ENCODE peak calls at places on chromosomes 4 and X, in nine cellular contexts. One of them, this sample, is unnamed. For H3K4me1, the result is how much of the 10 kb centered on the place peaks cover.

GRCh38 chrX:11143931-11144678 is 33.0 kb downstream of the HCCS start:
- DNase-seq in effector memory CD4-positive, alpha-beta T cell: no peak
- DNase-seq in cardiac muscle cell: peak
- DNase-seq in right lobe of liver: no peak
- DNase-seq in suprapubic skin: no peak
- DNase-seq in mammary epithelial cell: peak
- DNase-seq in psoas muscle: no peak
- DNase-seq in left ventricle myocardium inferior: no peak
- DNase-seq in CD8-positive, alpha-beta memory T cell: peak
- DNase-seq in this sample: peak

GRCh38 chrX:20265726-20266681 is 705 bp downstream of the RPS6KA3 start:
- DNase-seq in effector memory CD4-positive, alpha-beta T cell: peak
- DNase-seq in cardiac muscle cell: peak
- DNase-seq in right lobe of liver: peak
- DNase-seq in suprapubic skin: peak
- DNase-seq in mammary epithelial cell: peak
- DNase-seq in psoas muscle: peak
- DNase-seq in left ventricle myocardium inferior: peak
- DNase-seq in CD8-positive, alpha-beta memory T cell: peak
- DNase-seq in this sample: peak

GRCh38 chr4:87624698-87625097 is 16.4 kb downstream of the DSPP start:
- DNase-seq in effector memory CD4-positive, alpha-beta T cell: no peak
- DNase-seq in cardiac muscle cell: no peak
- DNase-seq in right lobe of liver: no peak
- DNase-seq in suprapubic skin: no peak
- DNase-seq in mammary epithelial cell: no peak
- DNase-seq in psoas muscle: no peak
- DNase-seq in left ventricle myocardium inferior: no peak
- DNase-seq in CD8-positive, alpha-beta memory T cell: no peak
- DNase-seq in this sample: no peak

GRCh38 chr4:170027181-170027829 is 1.1 kb upstream of the MFAP3L start:
- DNase-seq in effector memory CD4-positive, alpha-beta T cell: peak
- DNase-seq in cardiac muscle cell: peak
- DNase-seq in right lobe of liver: peak
- DNase-seq in suprapubic skin: peak
- DNase-seq in mammary epithelial cell: peak
- DNase-seq in psoas muscle: peak
- DNase-seq in left ventricle myocardium inferior: peak
- DNase-seq in CD8-positive, alpha-beta memory T cell: peak
- DNase-seq in this sample: peak

GRCh38 chrX:71543316-71543715 is 10.4 kb downstream of the OGT start:
- DNase-seq in effector memory CD4-positive, alpha-beta T cell: no peak
- DNase-seq in cardiac muscle cell: no peak
- DNase-seq in right lobe of liver: no peak
- DNase-seq in suprapubic skin: no peak
- DNase-seq in mammary epithelial cell: peak
- DNase-seq in psoas muscle: no peak
- DNase-seq in left ventricle myocardium inferior: no peak
- DNase-seq in CD8-positive, alpha-beta memory T cell: no peak
- DNase-seq in this sample: no peak

GRCh38 chr4:21765810-21766407 is 182.7 kb downstream of the KCNIP4 start:
- DNase-seq in effector memory CD4-positive, alpha-beta T cell: no peak
- DNase-seq in cardiac muscle cell: peak
- DNase-seq in right lobe of liver: no peak
- DNase-seq in suprapubic skin: no peak
- DNase-seq in mammary epithelial cell: peak
- DNase-seq in psoas muscle: no peak
- DNase-seq in left ventricle myocardium inferior: no peak
- DNase-seq in CD8-positive, alpha-beta memory T cell: no peak
- DNase-seq in this sample: no peak

GRCh38 chr4:184355111-184355604 is 119.2 kb downstream of the IRF2 start:
- DNase-seq in effector memory CD4-positive, alpha-beta T cell: no peak
- DNase-seq in cardiac muscle cell: no peak
- DNase-seq in right lobe of liver: no peak
- DNase-seq in suprapubic skin: no peak
- DNase-seq in mammary epithelial cell: peak
- DNase-seq in psoas muscle: no peak
- DNase-seq in left ventricle myocardium inferior: no peak
- DNase-seq in CD8-positive, alpha-beta memory T cell: peak
- DNase-seq in this sample: peak

GRCh38 chrX:48493890-48494364 is 14.9 kb upstream of the PORCN start:
- DNase-seq in effector memory CD4-positive, alpha-beta T cell: no peak
- DNase-seq in cardiac muscle cell: peak
- DNase-seq in right lobe of liver: peak
- DNase-seq in suprapubic skin: no peak
- DNase-seq in mammary epithelial cell: no peak
- DNase-seq in psoas muscle: no peak
- DNase-seq in left ventricle myocardium inferior: no peak
- DNase-seq in CD8-positive, alpha-beta memory T cell: no peak
- DNase-seq in this sample: no peak

GRCh38 chr4:4388418-4388817 is 1.5 kb downstream of the NSG1 start:
- DNase-seq in effector memory CD4-positive, alpha-beta T cell: no peak
- DNase-seq in cardiac muscle cell: no peak
- DNase-seq in right lobe of liver: no peak
- DNase-seq in suprapubic skin: no peak
- DNase-seq in mammary epithelial cell: no peak
- DNase-seq in psoas muscle: no peak
- DNase-seq in left ventricle myocardium inferior: no peak
- DNase-seq in CD8-positive, alpha-beta memory T cell: no peak
- DNase-seq in this sample: no peak

GRCh38 chr4:154529737-154530136 is 20.5 kb downstream of the PLRG1 start:
- DNase-seq in effector memory CD4-positive, alpha-beta T cell: no peak
- DNase-seq in cardiac muscle cell: no peak
- DNase-seq in right lobe of liver: no peak
- DNase-seq in suprapubic skin: no peak
- DNase-seq in mammary epithelial cell: peak
- DNase-seq in psoas muscle: no peak
- DNase-seq in left ventricle myocardium inferior: no peak
- DNase-seq in CD8-positive, alpha-beta memory T cell: no peak
- DNase-seq in this sample: no peak

GRCh38 chrX:10479508-10479907 is 140.9 kb downstream of the MID1 start:
- DNase-seq in effector memory CD4-positive, alpha-beta T cell: no peak
- DNase-seq in cardiac muscle cell: no peak
- DNase-seq in right lobe of liver: no peak
- DNase-seq in suprapubic skin: no peak
- DNase-seq in mammary epithelial cell: no peak
- DNase-seq in psoas muscle: no peak
- DNase-seq in left ventricle myocardium inferior: no peak
- DNase-seq in CD8-positive, alpha-beta memory T cell: no peak
- DNase-seq in this sample: no peak

GRCh38 chr4:4317496-4318232 is 27.6 kb downstream of the ZBTB49 start:
- DNase-seq in effector memory CD4-positive, alpha-beta T cell: no peak
- DNase-seq in cardiac muscle cell: no peak
- DNase-seq in right lobe of liver: no peak
- DNase-seq in suprapubic skin: peak
- DNase-seq in mammary epithelial cell: no peak
- DNase-seq in psoas muscle: no peak
- DNase-seq in left ventricle myocardium inferior: no peak
- DNase-seq in CD8-positive, alpha-beta memory T cell: no peak
- DNase-seq in this sample: no peak

DNA sequence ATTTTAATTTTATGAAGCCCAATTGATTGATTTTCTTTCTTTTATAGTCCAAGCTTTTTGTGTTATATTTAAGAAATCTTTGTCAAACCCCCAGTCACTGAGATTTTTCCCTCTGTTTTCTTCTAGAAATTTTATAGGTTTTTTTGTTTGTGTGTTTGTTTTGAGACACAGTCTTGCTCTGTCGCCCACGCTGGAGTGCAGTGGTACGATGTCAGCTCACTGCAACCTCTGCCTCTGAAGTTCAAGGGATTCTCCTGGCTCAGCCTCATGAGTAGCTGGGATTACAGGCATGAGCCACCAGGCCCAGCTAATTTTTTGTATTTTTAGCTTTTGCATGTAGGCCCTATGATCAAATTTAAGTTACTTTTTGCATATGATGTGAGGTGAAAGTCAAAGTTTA is 20.9 kb upstream of the FBXW7 start:
- DNase-seq in effector memory CD4-positive, alpha-beta T cell: no peak
- DNase-seq in cardiac muscle cell: no peak
- DNase-seq in right lobe of liver: no peak
- DNase-seq in suprapubic skin: no peak
- DNase-seq in mammary epithelial cell: no peak
- DNase-seq in psoas muscle: no peak
- DNase-seq in left ventricle myocardium inferior: no peak
- DNase-seq in CD8-positive, alpha-beta memory T cell: no peak
- DNase-seq in this sample: no peak
- H3K4me1 ChIP-seq in effector memory CD4-positive, alpha-beta T cell: under half
- H3K4me1 ChIP-seq in cardiac muscle cell: under half
- H3K4me1 ChIP-seq in right lobe of liver: under half
- H3K4me1 ChIP-seq in suprapubic skin: under half
- H3K4me1 ChIP-seq in mammary epithelial cell: under half
- H3K4me1 ChIP-seq in psoas muscle: under half
- H3K4me1 ChIP-seq in left ventricle myocardium inferior: under half
- H3K4me1 ChIP-seq in CD8-positive, alpha-beta memory T cell: under half
- H3K4me1 ChIP-seq in this sample: under half

DNA sequence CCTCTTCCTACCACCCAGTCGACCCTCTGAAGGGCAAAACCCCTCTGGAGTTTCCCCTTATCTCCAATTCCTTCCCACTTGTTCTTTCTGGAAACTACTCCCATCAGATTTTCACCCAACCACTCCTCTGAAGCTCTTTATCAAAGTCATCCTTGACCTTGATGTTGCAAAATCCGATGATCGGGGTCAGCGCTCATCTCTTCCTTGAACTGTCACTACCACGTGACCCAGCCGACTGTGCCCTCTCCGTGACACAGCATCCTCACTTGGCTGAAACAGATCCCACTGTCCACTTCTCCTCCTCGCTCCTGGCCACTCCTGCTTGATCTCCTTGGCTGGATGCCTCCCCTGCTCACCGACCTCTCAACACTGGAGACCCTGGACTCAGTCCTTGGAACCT is 1.1 kb downstream of the CFAP99 start:
- DNase-seq in effector memory CD4-positive, alpha-beta T cell: no peak
- DNase-seq in cardiac muscle cell: no peak
- DNase-seq in right lobe of liver: no peak
- DNase-seq in suprapubic skin: no peak
- DNase-seq in mammary epithelial cell: no peak
- DNase-seq in psoas muscle: no peak
- DNase-seq in left ventricle myocardium inferior: no peak
- DNase-seq in CD8-positive, alpha-beta memory T cell: no peak
- DNase-seq in this sample: no peak
- H3K27ac ChIP-seq in effector memory CD4-positive, alpha-beta T cell: peak
- H3K27ac ChIP-seq in cardiac muscle cell: no peak
- H3K27ac ChIP-seq in right lobe of liver: no peak
- H3K27ac ChIP-seq in suprapubic skin: no peak
- H3K27ac ChIP-seq in mammary epithelial cell: no peak
- H3K27ac ChIP-seq in psoas muscle: no peak
- H3K27ac ChIP-seq in left ventricle myocardium inferior: no peak
- H3K27ac ChIP-seq in CD8-positive, alpha-beta memory T cell: no peak
- H3K27ac ChIP-seq in this sample: no peak

GRCh38 chr4:66923081-66923865 is 622.0 kb downstream of the CENPC start:
- DNase-seq in effector memory CD4-positive, alpha-beta T cell: no peak
- DNase-seq in cardiac muscle cell: no peak
- DNase-seq in right lobe of liver: no peak
- DNase-seq in suprapubic skin: no peak
- DNase-seq in mammary epithelial cell: no peak
- DNase-seq in psoas muscle: no peak
- DNase-seq in left ventricle myocardium inferior: no peak
- DNase-seq in CD8-positive, alpha-beta memory T cell: no peak
- DNase-seq in this sample: no peak

GRCh38 chr4:66921433-66921832 is 623.9 kb downstream of the CENPC start:
- DNase-seq in effector memory CD4-positive, alpha-beta T cell: no peak
- DNase-seq in cardiac muscle cell: peak
- DNase-seq in right lobe of liver: no peak
- DNase-seq in suprapubic skin: no peak
- DNase-seq in mammary epithelial cell: no peak
- DNase-seq in psoas muscle: no peak
- DNase-seq in left ventricle myocardium inferior: no peak
- DNase-seq in CD8-positive, alpha-beta memory T cell: no peak
- DNase-seq in this sample: no peak

GRCh38 chr4:66920514-66920913 is 624.8 kb downstream of the CENPC start:
- DNase-seq in effector memory CD4-positive, alpha-beta T cell: no peak
- DNase-seq in cardiac muscle cell: no peak
- DNase-seq in right lobe of liver: no peak
- DNase-seq in suprapubic skin: no peak
- DNase-seq in mammary epithelial cell: no peak
- DNase-seq in psoas muscle: no peak
- DNase-seq in left ventricle myocardium inferior: no peak
- DNase-seq in CD8-positive, alpha-beta memory T cell: no peak
- DNase-seq in this sample: no peak
- H3K4me1 ChIP-seq in effector memory CD4-positive, alpha-beta T cell: under half
- H3K4me1 ChIP-seq in cardiac muscle cell: under half
- H3K4me1 ChIP-seq in right lobe of liver: under half
- H3K4me1 ChIP-seq in suprapubic skin: under half
- H3K4me1 ChIP-seq in mammary epithelial cell: under half
- H3K4me1 ChIP-seq in psoas muscle: under half
- H3K4me1 ChIP-seq in left ventricle myocardium inferior: under half
- H3K4me1 ChIP-seq in CD8-positive, alpha-beta memory T cell: under half
- H3K4me1 ChIP-seq in this sample: under half

GRCh38 chrX:5936438-5936837 is 292.2 kb downstream of the NLGN4X start:
- DNase-seq in effector memory CD4-positive, alpha-beta T cell: no peak
- DNase-seq in cardiac muscle cell: no peak
- DNase-seq in right lobe of liver: no peak
- DNase-seq in suprapubic skin: no peak
- DNase-seq in mammary epithelial cell: peak
- DNase-seq in psoas muscle: peak
- DNase-seq in left ventricle myocardium inferior: no peak
- DNase-seq in CD8-positive, alpha-beta memory T cell: no peak
- DNase-seq in this sample: no peak
- H3K27ac ChIP-seq in effector memory CD4-positive, alpha-beta T cell: no peak
- H3K27ac ChIP-seq in cardiac muscle cell: no peak
- H3K27ac ChIP-seq in right lobe of liver: no peak
- H3K27ac ChIP-seq in suprapubic skin: no peak
- H3K27ac ChIP-seq in mammary epithelial cell: no peak
- H3K27ac ChIP-seq in psoas muscle: no peak
- H3K27ac ChIP-seq in left ventricle myocardium inferior: peak
- H3K27ac ChIP-seq in CD8-positive, alpha-beta memory T cell: no peak
- H3K27ac ChIP-seq in this sample: no peak

DNA sequence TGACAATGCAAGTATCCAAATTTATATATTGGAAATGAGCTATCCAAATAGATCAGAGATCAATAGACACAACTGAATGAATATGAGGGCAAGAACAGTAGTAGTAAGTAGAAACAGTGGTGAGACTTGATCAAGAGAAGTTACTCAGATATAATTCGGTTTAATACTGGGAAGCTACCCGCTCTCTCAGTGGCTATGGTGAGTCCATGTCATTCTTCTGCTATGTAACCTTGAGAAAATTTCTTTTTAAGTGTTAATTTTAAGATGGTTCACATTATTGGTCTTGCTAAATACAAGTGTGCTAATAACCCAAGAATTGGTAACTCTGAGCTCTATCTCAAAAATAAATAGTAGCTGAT is 53.6 kb downstream of the LEF1 start:
- DNase-seq in effector memory CD4-positive, alpha-beta T cell: no peak
- DNase-seq in cardiac muscle cell: no peak
- DNase-seq in right lobe of liver: no peak
- DNase-seq in suprapubic skin: no peak
- DNase-seq in mammary epithelial cell: no peak
- DNase-seq in psoas muscle: no peak
- DNase-seq in left ventricle myocardium inferior: no peak
- DNase-seq in CD8-positive, alpha-beta memory T cell: no peak
- DNase-seq in this sample: no peak
- H3K4me1 ChIP-seq in effector memory CD4-positive, alpha-beta T cell: half or more
- H3K4me1 ChIP-seq in cardiac muscle cell: half or more
- H3K4me1 ChIP-seq in right lobe of liver: under half
- H3K4me1 ChIP-seq in suprapubic skin: under half
- H3K4me1 ChIP-seq in mammary epithelial cell: under half
- H3K4me1 ChIP-seq in psoas muscle: under half
- H3K4me1 ChIP-seq in left ventricle myocardium inferior: under half
- H3K4me1 ChIP-seq in CD8-positive, alpha-beta memory T cell: half or more
- H3K4me1 ChIP-seq in this sample: half or more

DNA sequence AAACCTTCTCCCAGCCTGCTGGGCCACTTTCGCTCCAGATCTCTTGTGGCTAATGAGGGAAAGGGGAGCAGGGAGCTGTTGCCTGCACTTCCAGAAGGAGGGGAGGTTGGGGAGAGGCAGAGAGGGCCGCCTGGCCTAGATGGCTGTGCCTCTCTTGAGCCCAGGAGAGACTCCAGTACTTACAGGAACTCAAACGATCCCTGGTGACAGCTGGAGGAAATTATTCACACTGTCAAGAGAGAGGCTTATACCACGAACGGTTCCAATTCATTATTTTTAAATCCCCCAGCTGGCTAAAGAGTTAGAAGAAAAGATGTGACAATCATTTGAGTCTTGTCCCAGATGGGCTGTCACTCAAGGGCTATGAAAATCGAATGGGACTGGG is 96.1 kb downstream of the PHKA2 start:
- DNase-seq in effector memory CD4-positive, alpha-beta T cell: no peak
- DNase-seq in cardiac muscle cell: no peak
- DNase-seq in right lobe of liver: no peak
- DNase-seq in suprapubic skin: no peak
- DNase-seq in mammary epithelial cell: no peak
- DNase-seq in psoas muscle: no peak
- DNase-seq in left ventricle myocardium inferior: no peak
- DNase-seq in CD8-positive, alpha-beta memory T cell: no peak
- DNase-seq in this sample: no peak
- H3K27ac ChIP-seq in effector memory CD4-positive, alpha-beta T cell: no peak
- H3K27ac ChIP-seq in cardiac muscle cell: no peak
- H3K27ac ChIP-seq in right lobe of liver: peak
- H3K27ac ChIP-seq in suprapubic skin: peak
- H3K27ac ChIP-seq in mammary epithelial cell: no peak
- H3K27ac ChIP-seq in psoas muscle: peak
- H3K27ac ChIP-seq in left ventricle myocardium inferior: peak
- H3K27ac ChIP-seq in CD8-positive, alpha-beta memory T cell: no peak
- H3K27ac ChIP-seq in this sample: peak

This sample was measured in naive thymus-derived CD4-positive, alpha-beta T cell.